ENCODE peak calls at places on chromosomes 1 and 21, in four cellular contexts. Z is HepG2, C is GM12892, Y is K562. R is an unnamed sample.

GRCh38 chr1:235999259-235999925 is 65.5 kb downstream of the NID1 start:
- DNase-seq in Z (no peak), C (peak), Y (no peak), R (peak)

GRCh38 chr1:156070523-156070922 is 9.6 kb downstream of the RAB25 start:
- DNase-seq in Z (no peak), C (no peak), Y (no peak), R (no peak)

GRCh38 chr1:211328084-211328694 is 1.6 kb downstream of the TRAF5 start:
- DNase-seq in Z (no peak), C (no peak), Y (no peak), R (no peak)

GRCh38 chr1:201628490-201628889 is 89.6 kb downstream of the NAV1 start:
- DNase-seq in Z (no peak), C (no peak), Y (no peak), R (no peak)

GRCh38 chr21:46124083-46124925 is 26.4 kb downstream of the COL6A2 start:
- DNase-seq in Z (no peak), C (peak), Y (no peak), R (peak)

GRCh38 chr1:118984086-118984989 is 3.8 kb downstream of the TBX15 start:
- DNase-seq in Z (no peak), C (no peak), Y (no peak), R (no peak)

GRCh38 chr21:43933146-43933673 is 68.2 kb downstream of the AGPAT3 start:
- DNase-seq in Z (no peak), C (no peak), Y (no peak), R (no peak)

GRCh38 chr1:176499671-176500070 is 36.7 kb downstream of the PAPPA2 start:
- DNase-seq in Z (no peak), C (no peak), Y (no peak), R (no peak)

GRCh38 chr1:203359010-203359571 is 8.2 kb upstream of the FMOD start:
- DNase-seq in Z (no peak), C (no peak), Y (no peak), R (no peak)

GRCh38 chr1:31535561-31535960 is 40.8 kb upstream of the TINAGL1 start:
- DNase-seq in Z (no peak), C (no peak), Y (no peak), R (no peak)

GRCh38 chr21:36478207-36478701 is 1.7 kb downstream of the CLDN14 start:
- DNase-seq in Z (no peak), C (no peak), Y (no peak), R (no peak)

GRCh38 chr1:101288491-101288944 is 51.7 kb downstream of the S1PR1 start:
- DNase-seq in Z (peak), C (no peak), Y (peak), R (no peak)

GRCh38 chr1:116360435-116361173 is 12.4 kb upstream of the ATP1A1 start:
- DNase-seq in Z (no peak), C (no peak), Y (peak), R (no peak)

GRCh38 chr21:45471229-45472052 is 66.5 kb downstream of the COL18A1 start:
- DNase-seq in Z (peak), C (no peak), Y (no peak), R (no peak)

GRCh38 chr1:220642285-220642684 is 47.9 kb upstream of the C1orf115 start:
- DNase-seq in Z (no peak), C (no peak), Y (no peak), R (no peak)

GRCh38 chr1:63674238-63674864 is 81.1 kb downstream of the PGM1 start:
- DNase-seq in Z (peak), C (no peak), Y (peak), R (no peak)

GRCh38 chr1:233459470-233459945 is 132.0 kb downstream of the MAP3K21 start:
- DNase-seq in Z (no peak), C (no peak), Y (no peak), R (no peak)

GRCh38 chr1:183911285-183911684 is 106.4 kb downstream of the RGL1 start:
- DNase-seq in Z (no peak), C (peak), Y (no peak), R (no peak)

GRCh38 chr1:180643693-180644092 is 11.9 kb downstream of the XPR1 start:
- DNase-seq in Z (no peak), C (no peak), Y (no peak), R (no peak)

GRCh38 chr1:217261636-217262035 is 369.3 kb downstream of the GPATCH2 start:
- DNase-seq in Z (no peak), C (no peak), Y (no peak), R (no peak)

GRCh38 chr1:192443616-192444015 is 126.8 kb downstream of the RGS21 start:
- DNase-seq in Z (no peak), C (no peak), Y (no peak), R (no peak)

GRCh38 chr1:3546048-3546384 is 65.3 kb downstream of the MEGF6 start:
- DNase-seq in Z (no peak), C (no peak), Y (no peak), R (no peak)

GRCh38 chr1:27563407-27564263 is 40.3 kb downstream of the AHDC1 start:
- DNase-seq in Z (peak), C (no peak), Y (peak), R (no peak)

GRCh38 chr1:116259665-116260064 is 113.4 kb upstream of the ATP1A1 start:
- DNase-seq in Z (no peak), C (no peak), Y (no peak), R (no peak)

GRCh38 chr1:104353580-104353979 is 603.9 kb downstream of the AMY1C start:
- DNase-seq in Z (no peak), C (no peak), Y (no peak), R (no peak)

GRCh38 chr1:9437931-9438330 is 101.3 kb upstream of the SLC25A33 start:
- DNase-seq in Z (no peak), C (no peak), Y (no peak), R (no peak)

GRCh38 chr1:160399544-160400283 is 650 bp upstream of the VANGL2 start:
- DNase-seq in Z (no peak), C (no peak), Y (no peak), R (no peak)

GRCh38 chr1:151986501-151987190 is 7.0 kb downstream of the S100A10 start:
- DNase-seq in Z (no peak), C (no peak), Y (no peak), R (no peak)

GRCh38 chr1:193649587-193649986 is 463.2 kb upstream of the B3GALT2 start:
- DNase-seq in Z (no peak), C (no peak), Y (no peak), R (no peak)
- TF ChIP-seq POLR2A in Z (no peak), C (no peak), Y (no peak), R (no peak)

DNA sequence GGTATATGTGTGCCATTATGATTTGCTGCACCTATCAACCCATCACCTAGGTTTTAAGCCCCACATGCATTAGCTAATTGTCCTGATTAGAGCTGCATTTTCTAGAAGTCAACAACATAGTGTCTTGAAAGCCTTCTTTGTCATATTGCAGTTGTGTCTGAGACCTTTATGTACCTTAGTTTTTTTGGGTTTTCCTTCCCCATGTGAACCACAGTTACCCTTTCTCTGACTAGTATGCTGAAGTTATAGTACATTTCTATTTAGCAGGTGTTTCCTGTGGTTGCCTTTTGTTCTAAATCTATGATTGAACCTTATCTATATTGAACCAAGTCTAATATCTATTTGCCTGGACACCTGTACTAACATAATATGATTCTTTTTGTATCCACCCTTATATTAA is 135.6 kb downstream of the ST6GALNAC3 start:
- DNase-seq in Z (no peak), C (no peak), Y (no peak), R (no peak)
- TF ChIP-seq TAF1 in Z (no peak), C (no peak), Y (no peak), R (no peak)

DNA sequence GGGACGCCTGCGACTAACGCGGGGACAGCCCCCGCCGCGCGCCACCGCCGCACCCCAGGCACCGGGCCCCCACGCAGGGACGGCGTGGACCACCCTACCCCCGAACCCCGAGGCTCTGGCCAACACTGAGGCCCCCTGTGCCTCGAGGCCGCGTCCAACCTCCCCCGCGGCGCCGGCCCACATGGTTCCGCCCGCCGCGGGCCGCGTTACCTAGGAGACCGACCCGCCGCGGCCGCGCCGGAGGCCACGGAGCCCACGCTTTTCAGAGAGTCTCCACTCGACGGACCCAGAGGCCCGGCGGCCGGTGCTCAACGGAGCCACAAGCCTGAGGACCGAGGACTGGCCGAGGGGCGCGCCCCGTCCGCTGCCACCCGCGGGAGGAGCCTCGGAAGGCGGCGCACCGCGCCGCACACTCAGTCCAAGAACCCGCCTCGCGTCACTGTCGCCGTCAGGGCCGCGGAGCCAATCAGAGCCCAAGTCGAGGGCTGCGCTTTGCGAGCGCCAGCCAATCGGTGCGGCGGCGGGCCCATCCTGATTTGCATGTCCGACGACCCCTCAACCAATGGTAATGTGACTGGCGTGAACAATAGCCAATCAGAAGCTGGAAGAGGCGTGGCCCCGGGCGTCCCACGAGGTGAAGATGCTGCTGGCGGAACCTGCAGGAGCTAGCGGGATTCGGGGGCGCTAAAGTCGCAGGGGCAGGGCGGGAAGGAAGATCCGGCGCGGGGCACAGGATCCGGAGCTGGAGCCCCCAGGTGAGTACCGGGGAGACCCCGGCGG is at the start of gene NPHP4:
- DNase-seq in Z (peak), C (peak), Y (peak), R (peak)
- TF ChIP-seq POLR2A in Z (peak), C (peak), Y (peak), R (no peak)

GRCh38 chr1:25019351-25020172 is 89.5 kb upstream of the RUNX3 start:
- DNase-seq in Z (no peak), C (peak), Y (no peak), R (peak)

GRCh38 chr1:25018878-25019277 is 88.8 kb upstream of the RUNX3 start:
- DNase-seq in Z (no peak), C (no peak), Y (no peak), R (no peak)

GRCh38 chr1:25018110-25018470 is 88.0 kb upstream of the RUNX3 start:
- DNase-seq in Z (no peak), C (no peak), Y (no peak), R (no peak)

GRCh38 chr1:25020173-25020840 is 90.2 kb upstream of the RUNX3 start:
- DNase-seq in Z (no peak), C (no peak), Y (no peak), R (no peak)

DNA sequence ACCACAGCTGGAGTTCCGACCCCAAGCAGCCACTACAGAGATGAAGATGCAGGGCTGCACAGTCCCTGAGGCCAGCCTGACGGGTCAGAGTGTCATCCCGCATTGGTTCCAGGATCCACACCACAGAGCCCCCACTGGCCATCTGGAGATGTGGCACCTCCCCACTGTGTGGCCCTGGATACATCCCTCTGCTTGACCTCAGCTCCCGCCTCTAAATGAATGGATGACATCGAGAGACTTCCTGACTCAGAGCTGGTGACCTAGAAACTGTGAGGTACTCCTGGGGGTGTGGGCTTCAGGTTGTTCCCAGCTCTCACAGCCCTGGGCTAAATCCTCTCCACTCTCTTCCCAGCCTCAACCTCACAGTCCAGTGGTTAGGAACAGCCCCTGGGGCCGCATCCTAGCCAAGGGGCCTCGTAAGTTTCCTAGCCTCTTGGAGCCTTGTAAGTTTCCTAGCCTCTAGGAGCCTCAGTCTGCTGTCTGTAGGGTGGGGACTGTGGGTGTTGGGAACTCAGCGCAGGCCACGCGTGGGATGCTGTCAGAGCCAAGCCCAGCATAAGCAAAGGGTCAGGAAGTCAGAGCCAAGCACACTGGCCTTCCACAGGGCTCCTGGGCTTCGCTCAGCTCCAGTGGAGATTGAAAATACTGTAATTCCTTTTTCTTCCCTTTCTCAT is 87.5 kb upstream of the RUNX3 start:
- DNase-seq in Z (peak), C (no peak), Y (peak), R (no peak)
- TF ChIP-seq TAF1 in Z (no peak), C (no peak), Y (no peak), R (no peak)

GRCh38 chr1:981955-982558 is at the start of gene PERM1:
- DNase-seq in Z (no peak), C (no peak), Y (no peak), R (no peak)
- TF ChIP-seq POLR2A in Z (no peak), C (no peak), Y (no peak), R (no peak)

GRCh38 chr1:234582626-234583354 is 27.2 kb downstream of the IRF2BP2 start:
- DNase-seq in Z (no peak), C (no peak), Y (no peak), R (no peak)
- TF ChIP-seq TAF1 in Z (no peak), C (no peak), Y (no peak), R (no peak)

GRCh38 chr1:22660716-22661241 is 7.7 kb downstream of the C1QB start:
- DNase-seq in Z (no peak), C (no peak), Y (no peak), R (no peak)
- TF ChIP-seq POLR2A in Z (no peak), C (no peak), Y (no peak), R (no peak)

GRCh38 chr1:147534386-147534785 is 6.9 kb upstream of the BCL9 start:
- DNase-seq in Z (peak), C (no peak), Y (no peak), R (no peak)
- TF ChIP-seq TAF1 in Z (no peak), C (no peak), Y (no peak), R (no peak)

GRCh38 chr21:42216726-42217572 is 2.0 kb upstream of the ABCG1 start:
- DNase-seq in Z (no peak), C (no peak), Y (no peak), R (no peak)

GRCh38 chr21:42219606-42220137 is 732 bp downstream of the ABCG1 start:
- DNase-seq in Z (no peak), C (peak), Y (no peak), R (no peak)

GRCh38 chr21:42221581-42222345 is 2.8 kb downstream of the ABCG1 start:
- DNase-seq in Z (no peak), C (no peak), Y (no peak), R (no peak)

GRCh38 chr21:42220138-42220701 is 1.3 kb downstream of the ABCG1 start:
- DNase-seq in Z (peak), C (peak), Y (no peak), R (no peak)

DNA sequence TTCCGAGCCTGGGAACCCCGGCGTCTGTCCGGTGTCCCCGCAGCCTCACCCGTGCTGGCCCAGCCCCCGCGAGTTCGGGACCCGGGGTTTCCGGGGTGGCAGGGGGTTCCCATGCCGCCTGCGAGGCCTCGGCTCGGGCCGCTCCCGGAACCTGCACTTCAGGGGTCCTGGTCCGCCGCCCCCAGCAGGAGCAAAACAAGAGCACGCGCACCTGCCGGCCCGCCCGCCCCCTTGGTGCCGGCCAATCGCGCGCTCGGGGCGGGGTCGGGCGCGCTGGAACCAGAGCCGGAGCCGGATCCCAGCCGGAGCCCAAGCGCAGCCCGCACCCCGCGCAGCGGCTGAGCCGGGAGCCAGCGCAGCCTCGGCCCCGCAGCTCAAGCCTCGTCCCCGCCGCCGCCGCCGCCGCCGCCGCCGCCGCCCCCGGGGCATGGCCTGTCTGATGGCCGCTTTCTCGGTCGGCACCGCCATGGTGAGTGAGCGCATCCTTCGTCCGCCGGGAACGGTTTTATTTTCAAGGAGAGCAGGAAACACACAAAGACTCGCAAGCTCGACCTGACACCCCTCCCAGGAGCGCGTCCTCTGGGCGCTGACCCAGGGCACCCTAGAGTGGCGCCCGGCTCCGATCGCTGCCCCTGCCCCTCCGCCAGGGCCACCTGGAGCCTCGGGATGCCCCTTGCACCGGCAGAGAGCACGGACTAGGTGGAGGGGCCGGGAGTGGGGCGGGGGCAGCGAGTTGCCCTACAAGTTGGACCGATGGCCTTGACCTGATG is at the start of gene ABCG1:
- DNase-seq in Z (no peak), C (peak), Y (peak), R (no peak)
- TF ChIP-seq POLR2A in Z (no peak), C (no peak), Y (no peak), R (no peak)